ENCODE peak calls at places on chromosome 4, in ten cellular contexts. S is esophagus squamous epithelium, Z is stomach, W is fibroblast of the aortic adventitia, N is brain microvascular endothelial cell, E is GM06990, U is suprapubic skin, X is IMR-90, D is cardiac muscle cell, Q is kidney epithelial cell. C is an unnamed sample.

GRCh38 chr4:8771666-8772065 is 100.0 kb downstream of the HMX1 start:
- DNase-seq in S (no peak), Z (no peak), W (no peak), N (no peak), E (no peak), U (peak; percentile 19), X (no peak), D (no peak), Q (no peak), C (no peak)

GRCh38 chr4:169663894-169664293 is 43.5 kb downstream of the CLCN3 start:
- DNase-seq in S (no peak), Z (no peak), W (peak; percentile 51), N (peak; percentile 36), E (no peak), U (no peak), X (peak; percentile 31), D (no peak), Q (no peak), C (no peak)

GRCh38 chr4:142815834-142816233 is 30.3 kb downstream of the INPP4B start:
- DNase-seq in S (no peak), Z (no peak), W (peak; percentile 68), N (peak; percentile 82), E (no peak), U (no peak), X (peak; percentile 70), D (no peak), Q (peak; percentile 69), C (no peak)

GRCh38 chr4:73978886-73979285 is 2.9 kb downstream of the PF4 start:
- DNase-seq in S (no peak), Z (no peak), W (peak; percentile 87), N (peak; percentile 75), E (no peak), U (no peak), X (peak; percentile 93), D (no peak), Q (no peak), C (no peak)

GRCh38 chr4:26787461-26788340 is 72.9 kb upstream of the STIM2 start:
- DNase-seq in S (no peak), Z (peak; percentile 60), W (peak; percentile 80), N (peak; percentile 53), E (peak; percentile 13), U (no peak), X (peak; percentile 76), D (peak; percentile 7), Q (peak; percentile 55), C (no peak)

GRCh38 chr4:156945532-156945931 is 26.1 kb downstream of the PDGFC start:
- DNase-seq in S (no peak), Z (no peak), W (no peak), N (no peak), E (no peak), U (no peak), X (no peak), D (no peak), Q (no peak), C (no peak)

GRCh38 chr4:169270810-169271691 is at the start of gene SH3RF1:
- DNase-seq in S (peak; percentile 11), Z (peak; percentile 90), W (peak; percentile 80), N (peak; percentile 73), E (peak; percentile 80), U (peak; percentile 90), X (peak; percentile 82), D (peak; percentile 87), Q (no peak), C (peak; percentile 94)

GRCh38 chr4:152009046-152009445 is 248.2 kb upstream of the GATB start:
- DNase-seq in S (no peak), Z (no peak), W (no peak), N (no peak), E (no peak), U (no peak), X (no peak), D (no peak), Q (no peak), C (no peak)

GRCh38 chr4:69689530-69690111 is 36.6 kb upstream of the UGT2A1 start:
- DNase-seq in S (no peak), Z (no peak), W (peak; percentile 73), N (no peak), E (peak; percentile 5), U (no peak), X (peak; percentile 26), D (peak; percentile 45), Q (no peak), C (no peak)
- TF ChIP-seq CTCF in S (no peak), Z (peak; percentile 46), W (peak; percentile 57), N (peak; percentile 30), E (peak; percentile 50), U (peak; percentile 33), X (peak; percentile 60), D (peak; percentile 47), Q (peak; percentile 20), C (no peak)

GRCh38 chr4:102519925-102520324 is 18.8 kb downstream of the NFKB1 start:
- DNase-seq in S (no peak), Z (no peak), W (no peak), N (no peak), E (no peak), U (no peak), X (no peak), D (no peak), Q (no peak), C (no peak)

GRCh38 chr4:102518703-102519131 is 17.6 kb downstream of the NFKB1 start:
- DNase-seq in S (no peak), Z (no peak), W (no peak), N (no peak), E (no peak), U (no peak), X (no peak), D (no peak), Q (no peak), C (no peak)

GRCh38 chr4:102524691-102525090 is 23.5 kb downstream of the NFKB1 start:
- DNase-seq in S (no peak), Z (no peak), W (no peak), N (no peak), E (no peak), U (no peak), X (no peak), D (no peak), Q (no peak), C (no peak)

GRCh38 chr4:102525099-102525498 is 23.9 kb downstream of the NFKB1 start:
- DNase-seq in S (no peak), Z (no peak), W (peak; percentile 28), N (peak; percentile 29), E (no peak), U (no peak), X (peak; percentile 39), D (no peak), Q (no peak), C (no peak)

DNA sequence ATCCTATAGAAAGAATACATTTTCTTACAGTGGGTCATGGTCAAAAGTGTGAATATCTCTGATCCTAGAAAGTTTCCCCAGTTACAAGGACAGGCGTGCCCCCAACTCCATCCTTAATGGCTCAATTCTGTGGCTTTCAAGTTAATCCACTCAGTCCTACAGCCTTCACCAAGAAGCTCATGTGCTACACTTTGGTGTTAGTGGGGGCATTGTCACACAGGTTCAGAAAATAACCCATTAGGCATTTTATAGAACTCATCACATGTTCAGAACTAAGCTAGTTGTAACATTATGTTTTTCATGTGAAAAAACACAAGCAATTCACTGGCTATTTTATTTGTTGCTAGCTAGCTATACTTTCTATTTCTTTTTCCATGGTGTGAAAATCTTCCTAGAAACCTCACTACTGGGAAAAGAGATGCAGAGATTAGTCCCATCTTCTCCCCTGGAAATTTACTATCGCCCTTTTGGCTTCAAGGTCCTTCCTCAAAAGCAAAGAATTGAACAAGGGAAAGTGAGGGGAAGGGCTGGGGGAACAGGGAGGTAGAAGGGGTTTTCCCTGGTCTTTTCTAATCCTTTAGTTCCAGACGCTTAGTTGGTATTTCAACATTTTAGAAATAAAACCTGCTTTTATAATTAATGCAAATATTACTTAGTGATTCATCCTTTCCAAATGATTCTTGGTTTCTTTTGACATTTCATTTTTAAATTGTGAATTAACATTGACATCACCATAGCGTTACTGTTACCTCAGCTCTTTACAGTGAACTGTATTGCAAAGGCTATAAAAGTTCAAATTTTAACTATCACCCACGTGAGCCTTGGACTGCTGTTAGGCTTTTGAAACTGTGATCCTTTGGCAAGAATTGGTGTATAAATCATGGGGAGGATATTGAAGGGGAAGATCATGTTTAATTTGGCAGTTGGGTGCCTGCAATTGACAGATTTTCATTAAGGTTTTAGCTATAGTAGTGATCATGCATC is 20.7 kb downstream of the NFKB1 start:
- DNase-seq in S (no peak), Z (no peak), W (no peak), N (no peak), E (no peak), U (no peak), X (no peak), D (no peak), Q (no peak), C (no peak)
- H3K4me3 ChIP-seq in S (no peak overlapping the region), Z (no peak overlapping the region), W (no peak overlapping the region), N (no peak overlapping the region), E (no peak overlapping the region), U (no peak overlapping the region), X (no peak overlapping the region), D (no peak overlapping the region), Q (no peak overlapping the region), C (no peak overlapping the region)

GRCh38 chr4:146122398-146122797 is 53.1 kb upstream of the LSM6 start:
- DNase-seq in S (no peak), Z (no peak), W (no peak), N (no peak), E (no peak), U (no peak), X (no peak), D (no peak), Q (no peak), C (no peak)
- TF ChIP-seq CTCF in S (no peak), Z (no peak), W (no peak), N (no peak), E (no peak), U (no peak), X (no peak), D (no peak), Q (no peak), C (no peak)

GRCh38 chr4:17812125-17812524 is 1.3 kb downstream of the NCAPG start:
- DNase-seq in S (no peak), Z (no peak), W (no peak), N (no peak), E (no peak), U (no peak), X (no peak), D (no peak), Q (no peak), C (no peak)

GRCh38 chr4:17810260-17811077 is at the start of the genes DCAF16 and NCAPG:
- DNase-seq in S (peak; percentile 90), Z (peak; percentile 100), W (peak; percentile 100), N (peak; percentile 99), E (peak; percentile 98), U (peak; percentile 100), X (peak; percentile 99), D (peak; percentile 100), Q (peak; percentile 90), C (peak; percentile 99)

GRCh38 chr4:17814140-17814539 is 3.4 kb downstream of the NCAPG start:
- DNase-seq in S (no peak), Z (no peak), W (peak; percentile 76), N (peak; percentile 48), E (no peak), U (no peak), X (peak; percentile 59), D (no peak), Q (no peak), C (no peak)

GRCh38 chr4:17811078-17811603 is 362 bp downstream of the NCAPG start:
- DNase-seq in S (no peak), Z (no peak), W (no peak), N (peak; percentile 11), E (no peak), U (peak; percentile 64), X (no peak), D (no peak), Q (no peak), C (no peak)

DNA sequence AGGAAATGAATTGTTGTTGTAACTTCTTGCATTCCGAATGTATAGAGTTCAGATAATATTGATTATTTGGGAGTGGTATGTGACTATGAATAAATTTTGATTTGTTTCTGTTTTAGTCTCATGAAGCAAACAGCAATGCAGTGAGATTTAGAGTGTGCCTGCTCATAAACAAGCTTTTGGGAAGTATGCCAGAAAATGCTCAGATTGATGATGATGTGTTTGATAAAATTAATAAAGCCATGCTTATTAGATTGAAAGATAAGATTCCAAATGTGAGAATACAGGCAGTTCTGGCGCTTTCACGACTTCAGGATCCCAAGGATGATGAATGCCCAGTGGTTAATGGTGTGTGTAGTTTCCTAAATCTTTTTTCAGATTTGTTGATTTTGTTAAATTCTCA is 2.0 kb downstream of the NCAPG start:
- DNase-seq in S (no peak), Z (no peak), W (no peak), N (no peak), E (no peak), U (no peak), X (no peak), D (no peak), Q (no peak), C (no peak)
- H3K4me3 ChIP-seq in S (no peak overlapping the region), Z (no peak overlapping the region), W (peak overlapping the region; percentile 36), N (peak overlapping the region; percentile 90), E (peak overlapping the region; percentile 77), U (no peak overlapping the region), X (no peak overlapping the region), D (peak overlapping the region; percentile 84), Q (peak overlapping the region; percentile 5), C (no peak overlapping the region)